ENCODE peak calls at places on chromosomes 3 and 15, in seven cellular contexts. Q is SK-N-SH, Y is K562, S is H1, C is GM12878, R is HepG2, L is GM12892. H is an unnamed sample.

GRCh38 chr15:97012986-97013385 is 682.5 kb downstream of the NR2F2 start:
- DNase-seq in L (no peak), S (no peak), C (no peak), Q (no peak), R (no peak), Y (no peak), H (no peak)

GRCh38 chr15:95329362-95329761 is 1001.1 kb upstream of the NR2F2 start:
- DNase-seq in Y (no peak), L (no peak), C (no peak), Q (no peak), R (no peak), S (no peak), H (no peak)

GRCh38 chr3:155391104-155391503 is 97.6 kb upstream of the STRIT1 start:
- DNase-seq in C (no peak), L (no peak), S (no peak), R (no peak), Y (no peak), Q (peak; percentile 32), H (no peak)

GRCh38 chr3:51024765-51025681 is 350.3 kb downstream of the DOCK3 start:
- DNase-seq in R (no peak), L (no peak), Y (no peak), C (no peak), S (no peak), Q (no peak), H (no peak)

GRCh38 chr3:185746470-185746869 is 78.4 kb downstream of the IGF2BP2 start:
- DNase-seq in Q (no peak), C (no peak), Y (no peak), S (no peak), L (no peak), R (no peak), H (no peak)

GRCh38 chr3:151580592-151580991 is 119.7 kb upstream of the IGSF10 start:
- DNase-seq in S (no peak), Q (no peak), L (no peak), R (no peak), C (no peak), Y (no peak), H (no peak)

GRCh38 chr15:56205061-56205876 is 38.4 kb downstream of the RFX7 start:
- DNase-seq in Q (no peak), Y (no peak), S (no peak), C (no peak), L (no peak), R (no peak), H (no peak)

GRCh38 chr3:158768881-158769518 is 32.9 kb upstream of the MFSD1 start:
- DNase-seq in L (no peak), S (no peak), C (no peak), R (peak; percentile 90), Q (no peak), Y (no peak), H (no peak)

GRCh38 chr3:134419214-134419965 is 45.1 kb upstream of the AMOTL2 start:
- DNase-seq in S (no peak), C (no peak), L (no peak), Y (no peak), R (peak; percentile 96), Q (no peak), H (no peak)

GRCh38 chr3:194439915-194440550 is 41.0 kb upstream of the GP5 start:
- DNase-seq in Y (no peak), S (no peak), L (no peak), R (no peak), C (no peak), Q (no peak), H (no peak)

GRCh38 chr15:69838951-69839350 is 258.8 kb downstream of the TLE3 start:
- DNase-seq in L (no peak), S (no peak), C (no peak), Y (no peak), Q (no peak), R (no peak), H (no peak)

GRCh38 chr15:60580650-60581415 is 101.9 kb upstream of the ICE2 start:
- DNase-seq in C (no peak), Q (no peak), R (peak; percentile 72), S (no peak), L (no peak), Y (no peak), H (no peak)

GRCh38 chr15:57444877-57445513 is 68.7 kb downstream of the CGNL1 start:
- DNase-seq in R (no peak), Y (no peak), C (no peak), L (no peak), S (no peak), Q (no peak), H (no peak)

GRCh38 chr15:100807028-100807427 is 72.6 kb upstream of the ALDH1A3 start:
- DNase-seq in Y (no peak), L (no peak), Q (no peak), C (no peak), R (no peak), S (no peak), H (no peak)

GRCh38 chr3:62597481-62597880 is 224.1 kb upstream of the FEZF2 start:
- DNase-seq in L (no peak), Y (no peak), C (no peak), Q (no peak), S (no peak), R (no peak), H (no peak)

GRCh38 chr15:77825546-77825945 is 192.8 kb upstream of the LINGO1 start:
- DNase-seq in Q (no peak), Y (no peak), R (no peak), S (no peak), L (no peak), C (no peak), H (no peak)

GRCh38 chr3:134794950-134795775 is at the start of gene EPHB1:
- DNase-seq in Y (peak; percentile 69), R (peak; percentile 70), C (peak; percentile 94), S (peak; percentile 97), Q (peak; percentile 87), L (peak; percentile 75), H (peak; percentile 78)

GRCh38 chr15:85568261-85568808 is 187.9 kb downstream of the AKAP13 start:
- DNase-seq in S (no peak), L (no peak), R (no peak), Y (no peak), Q (no peak), C (no peak), H (no peak)

DNA sequence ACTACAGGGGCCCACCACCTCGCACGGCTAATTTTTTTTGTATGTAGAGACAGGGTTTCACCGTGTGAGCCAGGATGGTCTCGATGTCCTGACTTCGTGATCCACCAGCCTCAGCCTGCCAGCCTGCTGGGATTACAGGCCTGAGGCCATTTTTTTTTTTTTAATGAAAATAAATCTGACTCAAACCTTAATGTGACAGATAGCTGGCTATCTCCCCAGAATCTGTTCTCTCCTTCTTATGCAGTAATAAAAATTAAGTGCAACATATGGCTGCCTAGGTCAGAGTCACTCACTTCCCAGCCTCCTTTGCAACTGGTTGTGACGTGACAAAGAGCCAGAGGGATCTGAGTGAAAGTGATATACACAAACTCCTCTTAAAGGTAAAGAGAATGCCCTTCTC is 53.0 kb downstream of the ZNF148 start:
- DNase-seq in R (no peak), S (no peak), C (no peak), L (no peak), Q (peak; percentile 66), Y (no peak), H (no peak)
- TF ChIP-seq POLR2AphosphoS5 in R (no peak), S (no peak), C (no peak), L (no peak), Q (peak; percentile 58), Y (no peak), H (no peak)

DNA sequence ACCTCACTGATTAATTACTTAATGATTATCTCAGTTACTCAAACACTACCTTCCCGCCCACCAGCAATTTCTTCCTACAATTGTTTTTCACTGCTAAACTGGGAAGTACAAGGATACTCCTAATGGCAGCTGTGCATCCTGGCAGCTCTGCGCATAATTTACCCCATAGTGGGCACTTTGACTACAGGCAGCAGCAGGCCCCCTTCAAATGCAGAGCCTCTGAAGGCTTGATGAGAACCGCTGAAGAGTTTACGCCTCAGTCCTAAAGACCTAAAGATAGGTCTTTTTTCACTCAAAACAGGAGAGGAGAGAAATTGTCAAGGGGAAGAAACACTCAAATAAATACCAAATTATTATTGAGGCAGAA is 10.7 kb downstream of the CCDC32 start:
- DNase-seq in Y (no peak), C (no peak), S (no peak), R (no peak), L (no peak), Q (no peak), H (no peak)
- TF ChIP-seq TAF1 in Y (no peak), C (no peak), S (no peak), R (no peak), L (no peak), Q (no peak), H (no peak)

DNA sequence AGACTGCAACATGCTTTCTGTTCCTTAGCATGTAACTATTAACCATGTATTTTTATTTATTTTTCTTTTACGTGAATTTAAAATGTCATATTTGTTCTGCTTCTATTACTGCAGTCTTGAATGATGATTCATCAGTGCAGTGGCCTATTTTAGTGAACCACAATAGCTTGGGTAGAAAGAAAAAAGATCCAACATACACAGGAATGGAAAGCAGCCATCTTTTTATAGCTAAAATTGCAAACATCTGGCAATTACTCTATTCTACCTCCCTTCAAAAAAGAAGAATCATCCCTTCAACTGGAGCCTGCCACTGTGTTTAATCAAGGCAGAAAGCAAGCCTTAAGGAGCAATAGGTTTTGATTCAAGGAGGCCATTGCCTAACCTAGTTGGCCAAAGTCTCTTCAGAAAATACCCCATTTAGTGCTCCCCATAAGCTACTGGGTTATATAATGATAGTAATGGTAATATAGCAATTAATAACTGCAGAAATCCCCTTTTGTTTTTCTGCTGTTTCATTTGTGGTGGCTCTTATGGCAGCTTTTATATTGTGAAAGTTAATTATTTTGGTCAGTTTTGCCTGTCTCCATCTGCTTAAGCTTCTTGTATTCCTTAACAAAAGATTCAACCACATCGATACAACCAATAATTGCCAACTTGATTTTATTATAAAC is 267.3 kb downstream of the LPP start:
- DNase-seq in C (no peak), R (no peak), Q (no peak), L (no peak), Y (no peak), S (no peak), H (no peak)
- TF ChIP-seq POLR2AphosphoS5 in C (no peak), R (no peak), Q (peak; percentile 69), L (no peak), Y (no peak), S (no peak), H (no peak)

GRCh38 chr3:58190291-58190690 is 20.5 kb downstream of the DNASE1L3 start:
- DNase-seq in Y (no peak), R (no peak), L (no peak), S (no peak), C (no peak), Q (no peak), H (no peak)

GRCh38 chr3:58190882-58191281 is 19.9 kb downstream of the DNASE1L3 start:
- DNase-seq in S (no peak), R (peak; percentile 60), Y (no peak), L (no peak), C (no peak), Q (no peak), H (no peak)

GRCh38 chr3:58191361-58191991 is 19.3 kb downstream of the DNASE1L3 start:
- DNase-seq in Y (no peak), R (peak; percentile 80), S (no peak), C (no peak), L (no peak), Q (no peak), H (no peak)

GRCh38 chr3:58193682-58194407 is 16.9 kb downstream of the DNASE1L3 start:
- DNase-seq in S (no peak), L (no peak), Q (no peak), Y (no peak), R (no peak), C (no peak), H (no peak)

DNA sequence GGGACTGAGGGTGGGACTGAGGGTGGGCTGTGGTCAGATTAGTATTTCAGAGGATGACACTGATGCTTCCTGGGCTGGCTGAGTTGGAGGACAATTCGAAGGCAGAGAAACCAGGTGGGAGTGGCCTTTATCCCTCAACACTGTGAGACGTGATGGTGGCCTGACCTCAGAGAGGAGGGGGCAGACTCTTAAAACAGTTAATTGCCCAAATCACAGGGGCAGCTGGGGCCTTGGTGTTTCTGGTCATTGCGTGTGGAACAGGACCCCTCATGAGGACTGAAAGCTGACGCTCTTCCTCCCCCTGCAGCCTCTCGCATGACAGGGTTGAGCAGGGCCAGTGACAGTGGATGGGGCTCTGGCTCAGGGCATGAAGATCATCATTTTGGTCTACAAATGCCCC is 18.7 kb downstream of the DNASE1L3 start:
- DNase-seq in S (no peak), L (no peak), C (no peak), R (no peak), Q (no peak), Y (no peak), H (no peak)
- TF ChIP-seq TAF1 in S (no peak), L (no peak), C (no peak), R (no peak), Q (no peak), Y (no peak), H (no peak)

H was measured in GM12891.